ENCODE peak calls at places on chromosomes 5 and 9, in nine cellular contexts. S, Y, E, D, Z, W, T, H and P are unnamed samples.

GRCh38 chr9:119675951-119676350 is 306.7 kb upstream of the BRINP1 start:
- DNase-seq in D (peak), Z (no peak), W (no peak), T (no peak), E (no peak), H (no peak), Y (no peak), S (no peak), P (no peak)

GRCh38 chr9:130988400-130988747 is 20.6 kb upstream of the LAMC3 start:
- DNase-seq in Y (no peak), D (no peak), H (no peak), Z (no peak), T (no peak), S (no peak), E (no peak), W (no peak), P (no peak)

GRCh38 chr9:4762108-4762888 is 21.3 kb upstream of the AK3 start:
- DNase-seq in Z (peak), D (peak), W (peak), Y (no peak), H (peak), E (peak), T (peak), S (peak), P (peak)

GRCh38 chr9:120464176-120464575 is 115.8 kb downstream of the CDK5RAP2 start:
- DNase-seq in W (no peak), E (no peak), Z (no peak), T (no peak), Y (no peak), D (no peak), S (peak), H (no peak), P (no peak)

GRCh38 chr5:133049726-133050048 is 2.1 kb upstream of the HSPA4 start:
- DNase-seq in D (no peak), W (no peak), S (no peak), H (no peak), E (no peak), Z (no peak), T (no peak), Y (no peak), P (no peak)

GRCh38 chr9:86282979-86283535 is 719 bp upstream of the ISCA1 start:
- DNase-seq in D (no peak), Z (peak), S (peak), T (no peak), E (no peak), W (no peak), Y (no peak), H (no peak), P (no peak)

GRCh38 chr5:73948720-73949119 is 322.7 kb downstream of the ARHGEF28 start:
- DNase-seq in D (no peak), Z (no peak), T (no peak), S (peak), Y (no peak), H (no peak), E (no peak), W (no peak), P (no peak)

GRCh38 chr9:13410566-13411031 is 131.1 kb upstream of the MPDZ start:
- DNase-seq in T (no peak), D (no peak), Z (peak), S (no peak), W (no peak), E (no peak), H (no peak), Y (no peak), P (no peak)

GRCh38 chr5:58582004-58582403 is 871 bp upstream of the RAB3C start:
- DNase-seq in H (no peak), T (no peak), W (peak), E (no peak), Z (peak), D (peak), Y (no peak), S (no peak), P (no peak)

GRCh38 chr5:127892467-127893207 is 189.4 kb downstream of the CCDC192 start:
- DNase-seq in D (no peak), Z (peak), H (no peak), E (no peak), W (no peak), T (no peak), S (peak), Y (no peak), P (peak)

GRCh38 chr5:32531885-32532520 is 53.4 kb upstream of the SUB1 start:
- DNase-seq in W (no peak), E (peak), D (peak), Y (no peak), Z (no peak), H (no peak), T (peak), S (peak), P (peak)

GRCh38 chr5:167307042-167307441 is 984.4 kb upstream of the WWC1 start:
- DNase-seq in W (no peak), D (no peak), Y (no peak), E (no peak), H (no peak), Z (no peak), S (no peak), T (no peak), P (no peak)

GRCh38 chr5:168528521-168529360 is at the start of gene FBLL1:
- DNase-seq in H (no peak), Z (peak), D (peak), Y (no peak), T (peak), W (peak), E (no peak), S (peak), P (no peak)

GRCh38 chr5:56506586-56506985 is 273.5 kb upstream of the ANKRD55 start:
- DNase-seq in W (no peak), H (no peak), E (no peak), Y (no peak), Z (no peak), D (no peak), S (no peak), T (no peak), P (no peak)

GRCh38 chr9:70478963-70479641 is 64.6 kb upstream of the KLF9 start:
- DNase-seq in E (no peak), T (no peak), D (no peak), S (peak), Z (no peak), Y (no peak), W (peak), H (no peak), P (no peak)

GRCh38 chr9:68455436-68455835 is 85.2 kb downstream of the TMEM252 start:
- DNase-seq in S (peak), D (no peak), Y (no peak), E (no peak), T (no peak), W (no peak), H (no peak), Z (no peak), P (no peak)
- H3K27ac ChIP-seq in S (no peak), D (no peak), Y (peak), E (no peak), T (no peak), W (no peak), H (peak), Z (no peak), P (no peak)

GRCh38 chr5:35904443-35905132 is 33.8 kb downstream of the CAPSL start:
- DNase-seq in S (no peak), H (no peak), Z (no peak), W (no peak), D (no peak), T (no peak), E (no peak), Y (no peak), P (no peak)
- H3K27ac ChIP-seq in S (no peak), H (no peak), Z (no peak), W (no peak), D (no peak), T (peak), E (no peak), Y (no peak), P (no peak)

GRCh38 chr5:93925321-93925720 is 183.9 kb upstream of the POU5F2 start:
- DNase-seq in Y (no peak), D (no peak), S (no peak), H (no peak), E (no peak), T (no peak), W (no peak), Z (peak), P (no peak)
- H3K27ac ChIP-seq in Y (no peak), D (no peak), S (no peak), H (no peak), E (no peak), T (no peak), W (no peak), Z (no peak), P (no peak)

DNA sequence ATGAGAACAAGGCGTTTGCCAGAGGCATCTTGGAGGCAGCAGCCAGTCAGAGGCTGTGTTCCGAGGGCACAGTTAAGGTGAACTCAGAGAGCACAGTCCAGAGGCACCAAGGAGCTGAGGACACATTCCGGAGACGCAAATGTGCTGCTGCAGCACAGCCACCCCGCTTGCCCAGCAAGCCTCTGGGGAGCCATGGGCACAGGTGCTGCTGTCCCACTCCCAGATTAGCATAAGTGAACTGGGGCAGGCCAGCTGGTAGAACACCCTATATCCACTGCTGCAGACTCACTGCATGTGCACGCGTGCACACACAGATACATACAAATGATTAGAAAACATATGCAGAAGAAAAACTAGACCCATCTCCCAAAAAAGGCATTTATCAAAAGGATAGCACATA is 164.5 kb downstream of the EBF1 start:
- DNase-seq in T (no peak), S (no peak), E (no peak), H (no peak), Y (no peak), W (no peak), D (no peak), Z (no peak), P (no peak)
- H3K27ac ChIP-seq in T (no peak), S (no peak), E (no peak), H (no peak), Y (no peak), W (no peak), D (no peak), Z (no peak), P (no peak)

DNA sequence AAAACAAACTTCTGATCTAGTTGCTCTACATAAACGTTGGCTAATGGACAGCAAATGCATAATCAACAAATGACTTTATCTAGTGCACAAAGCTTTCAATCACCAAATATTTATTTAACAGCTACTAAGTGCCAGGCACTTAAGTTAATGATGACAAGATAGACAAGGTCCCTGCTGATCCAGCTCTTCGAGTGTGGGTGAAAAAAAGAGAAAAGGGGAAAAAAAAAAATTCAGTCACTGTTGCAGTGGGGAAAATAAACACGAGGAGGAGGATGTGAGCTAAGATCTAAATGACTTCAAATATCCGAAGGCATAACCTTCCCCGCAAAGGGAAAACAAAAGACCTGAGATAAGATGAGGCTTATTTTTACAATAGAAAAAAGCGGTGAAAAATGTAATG is 9.6 kb downstream of the PSIP1 start:
- DNase-seq in S (peak), Z (no peak), Y (no peak), D (no peak), H (no peak), W (no peak), E (no peak), T (no peak), P (no peak)
- H3K27ac ChIP-seq in S (no peak), Z (no peak), Y (no peak), D (no peak), H (no peak), W (no peak), E (no peak), T (no peak), P (no peak)

GRCh38 chr9:96176901-96177718 is 124.9 kb downstream of the HSD17B3 start:
- DNase-seq in W (peak), H (no peak), Z (no peak), T (no peak), S (peak), Y (no peak), E (no peak), D (peak), P (no peak)

GRCh38 chr9:96175001-96175400 is 127.0 kb downstream of the HSD17B3 start:
- DNase-seq in T (no peak), Z (no peak), W (no peak), Y (no peak), E (no peak), H (no peak), S (no peak), D (no peak), P (no peak)

GRCh38 chr9:96172797-96173196 is 129.2 kb downstream of the HSD17B3 start:
- DNase-seq in H (no peak), Y (no peak), D (no peak), T (no peak), E (no peak), W (no peak), Z (no peak), S (no peak), P (no peak)

GRCh38 chr9:96171749-96172148 is 130.2 kb downstream of the HSD17B3 start:
- DNase-seq in Z (no peak), T (no peak), E (no peak), Y (no peak), H (no peak), W (no peak), D (no peak), S (peak), P (no peak)

DNA sequence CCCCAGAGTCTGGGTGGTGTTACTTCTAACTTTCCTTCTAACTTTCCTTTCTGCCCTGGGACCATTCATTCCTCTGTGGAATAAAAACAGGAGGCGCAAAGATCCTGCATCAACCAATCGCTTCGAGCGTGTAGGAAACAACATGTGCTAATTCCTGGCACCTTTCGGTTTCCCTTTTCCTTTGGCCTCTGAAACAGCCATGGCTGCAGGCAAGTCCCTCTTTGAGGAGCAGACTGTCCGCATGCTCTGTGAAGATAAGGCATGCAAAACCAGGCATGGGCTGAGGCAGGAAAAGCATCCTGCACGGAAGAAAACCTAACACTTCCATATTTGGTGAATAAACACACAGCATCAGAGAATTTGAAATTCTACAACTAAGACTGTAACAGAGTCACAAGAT is 128.3 kb downstream of the HSD17B3 start:
- DNase-seq in E (no peak), H (no peak), T (no peak), D (no peak), Y (no peak), Z (no peak), S (no peak), W (no peak), P (no peak)
- H3K27ac ChIP-seq in E (no peak), H (no peak), T (no peak), D (no peak), Y (no peak), Z (no peak), S (no peak), W (no peak), P (no peak)